ENCODE peak calls at places on chromosomes 2 and 18, in four cellular contexts. Z is AG04450, O is NB4, D is stomach. A is an unnamed sample.

GRCh38 chr2:52810460-52810859 is 957.1 kb upstream of the CHAC2 start:
- DNase-seq in Z (no peak), O (peak), D (no peak), A (peak)

GRCh38 chr2:10346929-10347558 is 44.3 kb downstream of the HPCAL1 start:
- DNase-seq in Z (no peak), O (no peak), D (no peak), A (no peak)

GRCh38 chr2:121266543-121267106 is 18.4 kb downstream of the TFCP2L1 start:
- DNase-seq in Z (no peak), O (no peak), D (no peak), A (no peak)

GRCh38 chr2:196783431-196784094 is 15.9 kb downstream of the GTF3C3 start:
- DNase-seq in Z (no peak), O (peak), D (no peak), A (no peak)

GRCh38 chr18:31396796-31397195 is 20.2 kb downstream of the DSG4 start:
- DNase-seq in Z (no peak), O (no peak), D (no peak), A (no peak)

GRCh38 chr2:974454-974853 is 23.8 kb downstream of the SNTG2 start:
- DNase-seq in Z (no peak), O (no peak), D (no peak), A (no peak)

GRCh38 chr2:109032229-109032800 is 43.3 kb upstream of the EDAR start:
- DNase-seq in Z (no peak), O (no peak), D (no peak), A (no peak)

GRCh38 chr2:63866009-63866709 is 24.5 kb downstream of the UGP2 start:
- DNase-seq in Z (no peak), O (no peak), D (no peak), A (no peak)

GRCh38 chr18:50805732-50806131 is 14.1 kb downstream of the MRO start:
- DNase-seq in Z (no peak), O (peak), D (no peak), A (peak)

GRCh38 chr2:235669983-235670962 is 176.4 kb downstream of the AGAP1 start:
- DNase-seq in Z (peak), O (no peak), D (peak), A (no peak)

GRCh38 chr18:72492497-72492896 is 51.6 kb downstream of the CBLN2 start:
- DNase-seq in Z (no peak), O (no peak), D (no peak), A (no peak)

GRCh38 chr2:223841436-223842180 is 4.2 kb upstream of the AP1S3 start:
- DNase-seq in Z (no peak), O (no peak), D (no peak), A (no peak)

GRCh38 chr2:95351080-95351915 is 51.2 kb upstream of the FAHD2A start:
- DNase-seq in Z (no peak), O (no peak), D (peak), A (no peak)

GRCh38 chr2:12120281-12121150 is 374.1 kb downstream of the LPIN1 start:
- DNase-seq in Z (no peak), O (no peak), D (no peak), A (no peak)

GRCh38 chr2:35788543-35788942 is 567.0 kb upstream of the CRIM1 start:
- DNase-seq in Z (no peak), O (no peak), D (no peak), A (no peak)

GRCh38 chr2:224268441-224268840 is 133.5 kb downstream of the FAM124B start:
- DNase-seq in Z (peak), O (no peak), D (no peak), A (peak)

GRCh38 chr18:79523221-79523737 is 127.5 kb downstream of the NFATC1 start:
- DNase-seq in Z (no peak), O (no peak), D (no peak), A (no peak)

GRCh38 chr18:79533146-79533545 is 137.4 kb downstream of the NFATC1 start:
- DNase-seq in Z (no peak), O (no peak), D (no peak), A (no peak)

GRCh38 chr2:40224321-40224720 is 227.6 kb downstream of the SLC8A1 start:
- DNase-seq in Z (no peak), O (no peak), D (no peak), A (no peak)

GRCh38 chr2:100786985-100787384 is 33.0 kb upstream of the NPAS2 start:
- DNase-seq in Z (no peak), O (no peak), D (no peak), A (no peak)

GRCh38 chr2:206158563-206159345 is 490 bp downstream of the NDUFS1 start:
- DNase-seq in Z (no peak), O (peak), D (no peak), A (no peak)

GRCh38 chr18:33584845-33585775 is 7.1 kb downstream of the ASXL3 start:
- DNase-seq in Z (no peak), O (no peak), D (no peak), A (no peak)

GRCh38 chr2:50449306-50449705 is 582.6 kb downstream of the NRXN1 start:
- DNase-seq in Z (no peak), O (no peak), D (no peak), A (no peak)

GRCh38 chr2:115124817-115125216 is 682.4 kb downstream of the DPP10 start:
- DNase-seq in Z (no peak), O (no peak), D (no peak), A (no peak)

GRCh38 chr2:159468257-159468656 is 148.1 kb downstream of the BAZ2B start:
- DNase-seq in Z (no peak), O (peak), D (no peak), A (no peak)

GRCh38 chr2:104502904-104503303 is 351.0 kb upstream of the POU3F3 start:
- DNase-seq in Z (no peak), O (no peak), D (no peak), A (no peak)

GRCh38 chr2:202375006-202375610 is 1.0 kb upstream of the BMPR2 start:
- DNase-seq in Z (peak), O (peak), D (peak), A (no peak)

GRCh38 chr2:222733846-222734689 is 62.6 kb downstream of the MOGAT1 start:
- DNase-seq in Z (no peak), O (no peak), D (no peak), A (no peak)

GRCh38 chr2:239048771-239049170 is 200.9 kb downstream of the TWIST2 start:
- DNase-seq in Z (no peak), O (no peak), D (no peak), A (no peak)

GRCh38 chr2:237627463-237628321 is at the start of gene LRRFIP1:
- DNase-seq in Z (no peak), O (no peak), D (peak), A (no peak)

GRCh38 chr2:240465268-240465764 is 29.9 kb downstream of the GPC1 start:
- DNase-seq in Z (no peak), O (no peak), D (peak), A (no peak)

GRCh38 chr2:56184500-56184996 is 758 bp downstream of the CCDC85A start:
- DNase-seq in Z (no peak), O (no peak), D (no peak), A (no peak)

GRCh38 chr2:56182420-56182819 is 1.4 kb upstream of the CCDC85A start:
- DNase-seq in Z (no peak), O (no peak), D (no peak), A (no peak)

GRCh38 chr2:56183643-56184499 is at the start of gene CCDC85A:
- DNase-seq in Z (peak), O (peak), D (peak), A (no peak)

GRCh38 chr2:56185582-56186046 is 1.8 kb downstream of the CCDC85A start:
- DNase-seq in Z (no peak), O (peak), D (no peak), A (no peak)

GRCh38 chr2:56185101-56185581 is 1.4 kb downstream of the CCDC85A start:
- DNase-seq in Z (no peak), O (no peak), D (no peak), A (no peak)
- H3K4me3 ChIP-seq in Z (no peak), O (no peak), D (peak), A (peak)

GRCh38 chr18:3179430-3180089 is 40.2 kb downstream of the MYOM1 start:
- DNase-seq in Z (no peak), O (peak), D (no peak), A (no peak)
- H3K4me3 ChIP-seq in Z (no peak), O (no peak), D (no peak), A (no peak)

GRCh38 chr2:20222769-20223344 is 2.1 kb downstream of the SDC1 start:
- DNase-seq in Z (no peak), O (no peak), D (no peak), A (no peak)
- H3K4me3 ChIP-seq in Z (peak), O (no peak), D (peak), A (peak)

GRCh38 chr18:42614619-42615293 is 500.7 kb downstream of the RIT2 start:
- DNase-seq in Z (no peak), O (no peak), D (no peak), A (no peak)

DNA sequence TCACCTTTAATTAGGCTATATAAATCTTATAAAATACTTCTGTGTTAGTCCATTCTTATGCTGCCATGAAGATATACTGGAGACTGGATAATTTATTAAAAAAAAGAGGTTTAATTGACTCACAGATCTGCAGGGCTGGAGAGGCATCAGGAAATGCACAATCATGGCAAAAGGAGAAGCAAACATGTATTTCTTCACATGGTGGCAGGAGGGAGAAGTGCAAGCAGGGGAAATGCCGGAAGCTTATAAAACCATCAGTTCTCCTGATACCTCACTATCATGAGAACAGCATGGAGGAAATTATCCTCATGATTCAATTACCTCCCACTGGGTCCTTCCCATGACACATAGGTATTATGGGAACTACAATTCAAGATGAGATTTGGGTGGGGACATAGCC is 504.4 kb downstream of the RIT2 start:
- DNase-seq in Z (no peak), O (peak), D (no peak), A (no peak)
- H3K4me3 ChIP-seq in Z (no peak), O (no peak), D (no peak), A (no peak)

GRCh38 chr18:75248426-75249191 is 38.0 kb downstream of the TSHZ1 start:
- DNase-seq in Z (no peak), O (no peak), D (no peak), A (no peak)

GRCh38 chr18:75249672-75250470 is 39.3 kb downstream of the TSHZ1 start:
- DNase-seq in Z (no peak), O (peak), D (no peak), A (no peak)

GRCh38 chr18:75249192-75249551 is 38.6 kb downstream of the TSHZ1 start:
- DNase-seq in Z (no peak), O (no peak), D (no peak), A (no peak)

GRCh38 chr18:75247041-75247551 is 36.5 kb downstream of the TSHZ1 start:
- DNase-seq in Z (no peak), O (peak), D (no peak), A (no peak)

GRCh38 chr18:75247601-75248421 is 37.2 kb downstream of the TSHZ1 start:
- DNase-seq in Z (no peak), O (peak), D (no peak), A (peak)
- H3K4me3 ChIP-seq in Z (peak), O (peak), D (peak), A (peak)

GRCh38 chr2:217939629-217940245 is 63.1 kb downstream of the TNS1 start:
- DNase-seq in Z (no peak), O (no peak), D (no peak), A (no peak)
- H3K4me3 ChIP-seq in Z (no peak), O (no peak), D (peak), A (peak)

GRCh38 chr2:55113976-55114564 is 63.8 kb upstream of the RTN4 start:
- DNase-seq in Z (no peak), O (peak), D (peak), A (no peak)
- H3K4me3 ChIP-seq in Z (no peak), O (peak), D (no peak), A (no peak)

DNA sequence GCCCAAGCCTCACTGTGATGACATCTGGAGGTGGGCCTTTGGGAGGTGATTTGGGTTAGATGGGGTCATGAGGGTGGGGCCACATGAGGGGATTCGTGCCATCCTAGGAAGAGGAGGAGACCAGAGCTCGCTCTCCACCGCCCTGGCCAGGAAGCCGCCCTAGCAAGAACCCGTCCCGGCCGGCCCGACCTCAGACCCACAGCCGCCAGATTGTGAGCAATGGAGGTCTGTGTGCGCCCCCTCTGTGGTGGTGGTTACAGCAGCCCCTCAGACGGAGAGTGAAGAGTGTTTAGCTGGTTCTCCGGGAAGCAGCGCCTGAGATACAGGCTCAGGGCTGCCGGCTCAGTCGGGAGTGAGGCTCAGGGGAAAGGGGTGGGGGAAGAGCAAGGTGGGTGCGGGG is 83.3 kb downstream of the RTP5 start:
- DNase-seq in Z (no peak), O (no peak), D (no peak), A (no peak)
- H3K4me3 ChIP-seq in Z (no peak), O (no peak), D (no peak), A (no peak)